ENCODE peak calls at places on chromosomes 12 and 14, in six cellular contexts. One of them, this sample, is unnamed.

GRCh38 chr12:108570743-108571603 is 8.6 kb downstream of the ISCU start:
- DNase-seq in NCI-H1694 treated with DMSO at 0.1 percent for 48 hours: peak; percentile 45
- DNase-seq in iris pigment epithelial cell: peak; percentile 51
- DNase-seq in NCI-H226: no peak
- DNase-seq in D341Med: no peak
- DNase-seq in activated CD4-positive, alpha-beta T cell treated with anti-CD3 and anti-CD28 coated beads for 24 hours: no peak
- DNase-seq in this sample: peak; percentile 70

GRCh38 chr12:122064034-122064777 is 14.3 kb upstream of the MLXIP start:
- DNase-seq in NCI-H1694 treated with DMSO at 0.1 percent for 48 hours: peak; percentile 38
- DNase-seq in iris pigment epithelial cell: peak; percentile 98
- DNase-seq in NCI-H226: peak; percentile 97
- DNase-seq in D341Med: peak; percentile 89
- DNase-seq in activated CD4-positive, alpha-beta T cell treated with anti-CD3 and anti-CD28 coated beads for 24 hours: no peak
- DNase-seq in this sample: peak; percentile 100

GRCh38 chr14:96094656-96095055 is 55.5 kb downstream of the C14orf132 start:
- DNase-seq in NCI-H1694 treated with DMSO at 0.1 percent for 48 hours: no peak
- DNase-seq in iris pigment epithelial cell: no peak
- DNase-seq in NCI-H226: no peak
- DNase-seq in D341Med: no peak
- DNase-seq in activated CD4-positive, alpha-beta T cell treated with anti-CD3 and anti-CD28 coated beads for 24 hours: no peak
- DNase-seq in this sample: no peak

GRCh38 chr12:4535871-4536270 is 2.8 kb upstream of the RAD51AP1 start:
- DNase-seq in NCI-H1694 treated with DMSO at 0.1 percent for 48 hours: no peak
- DNase-seq in iris pigment epithelial cell: no peak
- DNase-seq in NCI-H226: no peak
- DNase-seq in D341Med: no peak
- DNase-seq in activated CD4-positive, alpha-beta T cell treated with anti-CD3 and anti-CD28 coated beads for 24 hours: no peak
- DNase-seq in this sample: no peak

GRCh38 chr14:102738373-102739189 is 38.7 kb upstream of the TRAF3 start:
- DNase-seq in NCI-H1694 treated with DMSO at 0.1 percent for 48 hours: no peak
- DNase-seq in iris pigment epithelial cell: no peak
- DNase-seq in NCI-H226: no peak
- DNase-seq in D341Med: no peak
- DNase-seq in activated CD4-positive, alpha-beta T cell treated with anti-CD3 and anti-CD28 coated beads for 24 hours: no peak
- DNase-seq in this sample: no peak

GRCh38 chr12:65656904-65657351 is 167.4 kb upstream of the HMGA2 start:
- DNase-seq in NCI-H1694 treated with DMSO at 0.1 percent for 48 hours: no peak
- DNase-seq in iris pigment epithelial cell: peak; percentile 99
- DNase-seq in NCI-H226: peak; percentile 95
- DNase-seq in D341Med: no peak
- DNase-seq in activated CD4-positive, alpha-beta T cell treated with anti-CD3 and anti-CD28 coated beads for 24 hours: peak; percentile 6
- DNase-seq in this sample: peak; percentile 87

GRCh38 chr14:104393898-104394605 is 185.5 kb upstream of the C14orf180 start:
- DNase-seq in NCI-H1694 treated with DMSO at 0.1 percent for 48 hours: peak; percentile 23
- DNase-seq in iris pigment epithelial cell: peak; percentile 12
- DNase-seq in NCI-H226: no peak
- DNase-seq in D341Med: no peak
- DNase-seq in activated CD4-positive, alpha-beta T cell treated with anti-CD3 and anti-CD28 coated beads for 24 hours: peak; percentile 18
- DNase-seq in this sample: peak; percentile 3

GRCh38 chr12:67625004-67625403 is 23.5 kb upstream of the DYRK2 start:
- DNase-seq in NCI-H1694 treated with DMSO at 0.1 percent for 48 hours: no peak
- DNase-seq in iris pigment epithelial cell: peak; percentile 15
- DNase-seq in NCI-H226: no peak
- DNase-seq in D341Med: no peak
- DNase-seq in activated CD4-positive, alpha-beta T cell treated with anti-CD3 and anti-CD28 coated beads for 24 hours: no peak
- DNase-seq in this sample: no peak

GRCh38 chr14:33432407-33433023 is 493.8 kb downstream of the NPAS3 start:
- DNase-seq in NCI-H1694 treated with DMSO at 0.1 percent for 48 hours: peak; percentile 59
- DNase-seq in iris pigment epithelial cell: peak; percentile 65
- DNase-seq in NCI-H226: no peak
- DNase-seq in D341Med: peak; percentile 33
- DNase-seq in activated CD4-positive, alpha-beta T cell treated with anti-CD3 and anti-CD28 coated beads for 24 hours: no peak
- DNase-seq in this sample: peak; percentile 48

GRCh38 chr14:24411468-24412454 is 13.0 kb downstream of the NYNRIN start:
- DNase-seq in NCI-H1694 treated with DMSO at 0.1 percent for 48 hours: peak; percentile 29
- DNase-seq in iris pigment epithelial cell: peak; percentile 70
- DNase-seq in NCI-H226: peak; percentile 36
- DNase-seq in D341Med: peak; percentile 71
- DNase-seq in activated CD4-positive, alpha-beta T cell treated with anti-CD3 and anti-CD28 coated beads for 24 hours: no peak
- DNase-seq in this sample: peak; percentile 69

GRCh38 chr14:92897922-92898599 is 24.9 kb upstream of the CHGA start:
- DNase-seq in NCI-H1694 treated with DMSO at 0.1 percent for 48 hours: no peak
- DNase-seq in iris pigment epithelial cell: peak; percentile 30
- DNase-seq in NCI-H226: no peak
- DNase-seq in D341Med: no peak
- DNase-seq in activated CD4-positive, alpha-beta T cell treated with anti-CD3 and anti-CD28 coated beads for 24 hours: peak; percentile 15
- DNase-seq in this sample: no peak

GRCh38 chr12:46004715-46005114 is 14.3 kb upstream of the SCAF11 start:
- DNase-seq in NCI-H1694 treated with DMSO at 0.1 percent for 48 hours: no peak
- DNase-seq in iris pigment epithelial cell: no peak
- DNase-seq in NCI-H226: no peak
- DNase-seq in D341Med: no peak
- DNase-seq in activated CD4-positive, alpha-beta T cell treated with anti-CD3 and anti-CD28 coated beads for 24 hours: no peak
- DNase-seq in this sample: no peak

GRCh38 chr12:990308-990648 is 745 bp upstream of the ERC1 start:
- DNase-seq in NCI-H1694 treated with DMSO at 0.1 percent for 48 hours: peak; percentile 47
- DNase-seq in iris pigment epithelial cell: peak; percentile 79
- DNase-seq in NCI-H226: peak; percentile 37
- DNase-seq in D341Med: peak; percentile 64
- DNase-seq in activated CD4-positive, alpha-beta T cell treated with anti-CD3 and anti-CD28 coated beads for 24 hours: peak; percentile 17
- DNase-seq in this sample: peak; percentile 71